ENCODE peak calls at places on chromosomes 2 and 18, in eight cellular contexts. D is stomach, I is HCT116, V is A549, G is sigmoid colon, H is HepG2, L is suprapubic skin, Y is IMR-90. P is an unnamed sample.

GRCh38 chr2:8554296-8554806 is 127.5 kb upstream of the ID2 start:
- DNase-seq in D (peak; percentile 22), I (no peak), V (no peak), G (peak; percentile 42), H (no peak), L (no peak), Y (no peak), P (no peak)

GRCh38 chr2:214507032-214507431 is 96.2 kb downstream of the VWC2L start:
- DNase-seq in D (no peak), I (no peak), V (no peak), G (no peak), H (no peak), L (no peak), Y (no peak), P (no peak)

GRCh38 chr2:102514061-102514785 is 41.2 kb downstream of the SLC9A4 start:
- DNase-seq in D (peak; percentile 46), I (peak; percentile 27), V (peak; percentile 69), G (no peak), H (peak; percentile 68), L (no peak), Y (peak; percentile 89), P (no peak)

GRCh38 chr2:236872015-236872414 is 213.7 kb upstream of the COPS8 start:
- DNase-seq in D (no peak), I (no peak), V (no peak), G (no peak), H (no peak), L (no peak), Y (no peak), P (peak; percentile 2)

GRCh38 chr2:180523629-180524340 is 456.6 kb upstream of the UBE2E3 start:
- DNase-seq in D (no peak), I (no peak), V (peak; percentile 35), G (no peak), H (no peak), L (no peak), Y (peak; percentile 95), P (no peak)

GRCh38 chr2:118121101-118121500 is 32.8 kb downstream of the INSIG2 start:
- DNase-seq in D (peak; percentile 38), I (no peak), V (no peak), G (no peak), H (no peak), L (no peak), Y (no peak), P (no peak)

GRCh38 chr18:56945171-56945863 is 201.6 kb upstream of the BOD1L2 start:
- DNase-seq in D (no peak), I (no peak), V (no peak), G (no peak), H (no peak), L (no peak), Y (peak; percentile 45), P (no peak)

GRCh38 chr18:73824684-73825083 is 322.9 kb downstream of the FBXO15 start:
- DNase-seq in D (no peak), I (no peak), V (no peak), G (no peak), H (no peak), L (no peak), Y (peak; percentile 75), P (no peak)

GRCh38 chr2:128195435-128195984 is 104.5 kb downstream of the UGGT1 start:
- DNase-seq in D (no peak), I (no peak), V (no peak), G (no peak), H (peak; percentile 96), L (no peak), Y (no peak), P (no peak)

GRCh38 chr2:31032475-31032874 is 105.8 kb downstream of the GALNT14 start:
- DNase-seq in D (no peak), I (no peak), V (no peak), G (no peak), H (no peak), L (no peak), Y (no peak), P (no peak)

GRCh38 chr18:75840131-75840530 is 412.6 kb upstream of the SMIM21 start:
- DNase-seq in D (no peak), I (no peak), V (no peak), G (no peak), H (no peak), L (no peak), Y (no peak), P (no peak)

GRCh38 chr2:202530038-202530437 is 104.7 kb upstream of the FAM117B start:
- DNase-seq in D (no peak), I (no peak), V (no peak), G (no peak), H (no peak), L (no peak), Y (no peak), P (no peak)

GRCh38 chr18:48036641-48037421 is 106.4 kb upstream of the SMAD2 start:
- DNase-seq in D (peak; percentile 24), I (no peak), V (no peak), G (peak; percentile 40), H (no peak), L (no peak), Y (no peak), P (peak; percentile 12)

GRCh38 chr2:155372969-155373368 is 674.5 kb downstream of the KCNJ3 start:
- DNase-seq in D (no peak), I (peak; percentile 3), V (peak; percentile 22), G (no peak), H (no peak), L (no peak), Y (no peak), P (no peak)

GRCh38 chr2:18991177-18992168 is 366.9 kb downstream of the OSR1 start:
- DNase-seq in D (peak; percentile 84), I (no peak), V (peak; percentile 86), G (peak; percentile 75), H (no peak), L (peak; percentile 55), Y (peak; percentile 78), P (peak; percentile 56)

GRCh38 chr2:223969315-223969714 is 12.1 kb downstream of the MRPL44 start:
- DNase-seq in D (no peak), I (no peak), V (no peak), G (no peak), H (no peak), L (no peak), Y (no peak), P (no peak)

GRCh38 chr2:9262671-9263171 is 56.1 kb downstream of the ASAP2 start:
- DNase-seq in D (no peak), I (no peak), V (no peak), G (no peak), H (no peak), L (no peak), Y (peak; percentile 51), P (no peak)

GRCh38 chr2:96580771-96581170 is 44.2 kb downstream of the ARID5A start:
- DNase-seq in D (no peak), I (peak; percentile 16), V (peak; percentile 46), G (no peak), H (peak; percentile 46), L (no peak), Y (no peak), P (no peak)

GRCh38 chr2:215619022-215619958 is 183.4 kb upstream of the FN1 start:
- DNase-seq in D (no peak), I (peak; percentile 65), V (peak; percentile 89), G (no peak), H (peak; percentile 100), L (no peak), Y (peak; percentile 67), P (no peak)

GRCh38 chr2:222290371-222290690 is 8.5 kb downstream of the PAX3 start:
- DNase-seq in D (no peak), I (no peak), V (no peak), G (no peak), H (no peak), L (no peak), Y (no peak), P (no peak)

GRCh38 chr2:222291485-222291841 is 7.3 kb downstream of the PAX3 start:
- DNase-seq in D (no peak), I (no peak), V (no peak), G (no peak), H (no peak), L (no peak), Y (no peak), P (no peak)

GRCh38 chr2:222289280-222290250 is 9.2 kb downstream of the PAX3 start:
- DNase-seq in D (no peak), I (no peak), V (no peak), G (no peak), H (no peak), L (no peak), Y (no peak), P (no peak)

GRCh38 chr2:222292113-222292737 is 6.6 kb downstream of the PAX3 start:
- DNase-seq in D (no peak), I (no peak), V (no peak), G (no peak), H (no peak), L (no peak), Y (no peak), P (no peak)

DNA sequence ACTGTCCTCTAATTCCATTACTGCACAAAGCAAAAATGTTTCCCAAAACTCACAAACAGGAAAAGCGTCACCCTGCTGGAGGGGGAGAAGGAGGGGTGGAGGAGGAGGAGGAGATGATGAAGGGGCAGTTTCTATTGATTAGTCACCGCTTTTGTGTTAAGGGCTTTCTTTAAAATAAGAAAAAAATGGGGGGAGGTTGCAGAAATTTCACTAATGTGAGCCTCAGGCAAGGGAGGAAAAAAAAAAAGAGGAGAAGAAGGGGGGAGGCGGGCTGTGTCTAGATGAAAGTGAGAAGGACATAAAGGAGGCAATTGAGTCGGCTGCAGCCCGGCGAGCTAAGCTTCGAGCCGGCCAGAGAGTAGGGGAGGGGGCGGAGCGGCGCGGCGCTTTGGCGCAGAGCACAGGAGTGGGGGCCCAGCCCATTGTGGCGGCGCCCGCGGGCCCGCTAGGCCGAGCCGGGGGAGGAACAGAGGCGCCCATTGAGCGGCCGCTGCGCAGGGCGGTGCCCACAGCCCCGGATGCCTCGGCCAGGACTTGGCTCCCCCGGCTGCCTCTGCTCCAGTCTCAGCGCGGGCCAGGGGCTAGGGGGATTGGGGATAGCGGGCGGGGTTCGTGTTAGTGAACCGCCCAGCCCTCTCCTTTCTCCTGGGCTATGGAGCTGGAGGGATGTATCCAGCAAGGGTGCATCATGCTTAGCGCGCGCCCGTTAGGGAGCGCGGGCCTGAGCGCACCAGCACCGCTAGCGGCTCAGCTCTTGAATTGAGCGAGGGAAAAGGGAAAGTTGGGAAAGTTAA is 7.9 kb downstream of the PAX3 start:
- DNase-seq in D (no peak), I (no peak), V (peak; percentile 9), G (no peak), H (no peak), L (no peak), Y (no peak), P (no peak)
- H3K4me3 ChIP-seq in D (no peak overlapping the region), I (no peak overlapping the region), V (peak overlapping the region; percentile 22), G (peak overlapping the region; percentile 17), H (no peak overlapping the region), L (peak overlapping the region; percentile 31), Y (no peak overlapping the region), P (peak overlapping the region; percentile 9)

GRCh38 chr2:61017556-61018318 is at the start of the genes PEX13 and PUS10:
- DNase-seq in D (peak; percentile 80), I (peak; percentile 73), V (peak; percentile 90), G (peak; percentile 83), H (peak; percentile 99), L (peak; percentile 81), Y (peak; percentile 69), P (peak; percentile 75)
- TF ChIP-seq POLR2A in D (no peak), I (no peak), V (peak; percentile 63), G (no peak), H (peak; percentile 76), L (peak; percentile 37), Y (peak; percentile 59), P (peak; percentile 32)

GRCh38 chr2:232547991-232548390 is 2.4 kb downstream of the TIGD1 start:
- DNase-seq in D (no peak), I (no peak), V (no peak), G (no peak), H (no peak), L (no peak), Y (no peak), P (no peak)
- H3K4me1 ChIP-seq in D (peaks cover 46% of the 10 kb centered on the region), I (peaks cover 15% of the 10 kb centered on the region), V (peaks cover 5% of the 10 kb centered on the region), G (peaks cover 20% of the 10 kb centered on the region), H (peaks cover 38% of the 10 kb centered on the region), L (peaks cover 28% of the 10 kb centered on the region), Y (no peaks in the 10 kb centered on the region), P (peaks cover 7% of the 10 kb centered on the region)

GRCh38 chr2:143513081-143513480 is 383.9 kb downstream of the ARHGAP15 start:
- DNase-seq in D (no peak), I (peak; percentile 19), V (peak; percentile 36), G (no peak), H (peak; percentile 16), L (no peak), Y (peak; percentile 75), P (no peak)
- H3K4me3 ChIP-seq in D (no peak overlapping the region), I (no peak overlapping the region), V (no peak overlapping the region), G (no peak overlapping the region), H (no peak overlapping the region), L (no peak overlapping the region), Y (no peak overlapping the region), P (no peak overlapping the region)